ENCODE peak calls at places on chromosomes 7 and 10, in four cellular contexts. V is KG1; B is effector CD4-positive, alpha-beta T cell; P is germinal center. J is an unnamed sample.

GRCh38 chr10:47027108-47027811 is 116.0 kb downstream of the PTPN20 start:
- DNase-seq in V (no peak), B (no peak), P (no peak), J (no peak)

GRCh38 chr7:3757059-3757458 is 456.0 kb downstream of the SDK1 start:
- DNase-seq in B (no peak), P (no peak), V (no peak), J (no peak)

GRCh38 chr10:132616170-132616994 is 78.8 kb downstream of the INPP5A start:
- DNase-seq in V (no peak), P (no peak), B (peak; percentile 35), J (no peak)

GRCh38 chr7:26853788-26854393 is 10.5 kb downstream of the SKAP2 start:
- DNase-seq in B (no peak), P (peak; percentile 6), V (peak; percentile 50), J (peak; percentile 18)

GRCh38 chr10:80458263-80458625 is 4.1 kb downstream of the TSPAN14 start:
- DNase-seq in V (no peak), P (no peak), B (no peak), J (no peak)

GRCh38 chr10:118447478-118447877 is 105.4 kb upstream of the FAM204A start:
- DNase-seq in B (no peak), P (no peak), V (no peak), J (no peak)

GRCh38 chr7:155231941-155232340 is 65.7 kb upstream of the INSIG1 start:
- DNase-seq in P (no peak), V (no peak), B (no peak), J (no peak)

GRCh38 chr10:66882271-66882670 is 43.6 kb upstream of the LRRTM3 start:
- DNase-seq in V (no peak), B (no peak), P (no peak), J (no peak)

GRCh38 chr10:24237801-24238390 is 29.0 kb downstream of the KIAA1217 start:
- DNase-seq in P (no peak), V (no peak), B (no peak), J (no peak)

GRCh38 chr10:62046522-62047239 is 145.2 kb downstream of the ARID5B start:
- DNase-seq in B (no peak), P (no peak), V (peak; percentile 54), J (peak; percentile 15)

GRCh38 chr10:6409982-6410694 is 169.9 kb downstream of the PRKCQ start:
- DNase-seq in B (peak; percentile 35), V (no peak), P (no peak), J (no peak)

GRCh38 chr7:85954961-85955360 is 688.7 kb upstream of the GRM3 start:
- DNase-seq in P (no peak), V (no peak), B (no peak), J (no peak)

GRCh38 chr7:126803060-126803665 is 449.6 kb downstream of the GRM8 start:
- DNase-seq in P (peak; percentile 34), B (no peak), V (peak; percentile 27), J (peak; percentile 81)